ENCODE peak calls at places on chromosomes 3 and 15, in six cellular contexts. D, G, A, S, U and X are unnamed samples.

GRCh38 chr3:32743934-32744333 is 58.9 kb downstream of the CNOT10 start:
- DNase-seq in D (no peak), G (no peak), A (no peak), S (no peak), U (no peak), X (no peak)

GRCh38 chr3:42732196-42732828 is 29.7 kb upstream of the HHATL start:
- DNase-seq in D (peak; percentile 41), G (no peak), A (no peak), S (no peak), U (no peak), X (peak; percentile 90)

GRCh38 chr15:95327661-95328060 is 1002.8 kb upstream of the NR2F2 start:
- DNase-seq in D (no peak), G (no peak), A (no peak), S (no peak), U (no peak), X (no peak)

GRCh38 chr3:116032176-116032575 is 408.9 kb downstream of the GAP43 start:
- DNase-seq in D (no peak), G (no peak), A (no peak), S (no peak), U (no peak), X (no peak)

GRCh38 chr3:53049987-53050386 is 4.1 kb upstream of the SFMBT1 start:
- DNase-seq in D (no peak), G (no peak), A (no peak), S (no peak), U (no peak), X (no peak)

GRCh38 chr15:34047893-34048775 is 9.1 kb upstream of the AVEN start:
- DNase-seq in D (no peak), G (no peak), A (no peak), S (no peak), U (no peak), X (no peak)

GRCh38 chr3:119647843-119648575 is 12.4 kb downstream of the POPDC2 start:
- DNase-seq in D (no peak), G (no peak), A (no peak), S (no peak), U (no peak), X (no peak)

GRCh38 chr15:65954289-65954741 is 85.0 kb downstream of the RAB11A start:
- DNase-seq in D (peak; percentile 92), G (no peak), A (no peak), S (no peak), U (no peak), X (no peak)

GRCh38 chr15:92803536-92803851 is 96.6 kb upstream of the CHD2 start:
- DNase-seq in D (no peak), G (no peak), A (no peak), S (no peak), U (no peak), X (no peak)

GRCh38 chr15:90986790-90987507 is 7.4 kb downstream of the PRC1 start:
- DNase-seq in D (no peak), G (no peak), A (no peak), S (no peak), U (no peak), X (no peak)

GRCh38 chr3:55000546-55000945 is 72.7 kb upstream of the LRTM1 start:
- DNase-seq in D (no peak), G (no peak), A (no peak), S (peak; percentile 8), U (no peak), X (no peak)

GRCh38 chr3:70085613-70086012 is 86.1 kb downstream of the SAMMSON start:
- DNase-seq in D (no peak), G (no peak), A (no peak), S (no peak), U (no peak), X (no peak)

GRCh38 chr15:74283366-74283765 is 47.2 kb downstream of the CCDC33 start:
- DNase-seq in D (no peak), G (no peak), A (no peak), S (no peak), U (no peak), X (peak; percentile 8)

GRCh38 chr15:74783072-74783807 is 1.4 kb downstream of the CSK start:
- DNase-seq in D (peak; percentile 64), G (no peak), A (no peak), S (no peak), U (no peak), X (no peak)

GRCh38 chr3:11818033-11818432 is 28.7 kb downstream of the TAMM41 start:
- DNase-seq in D (no peak), G (no peak), A (no peak), S (no peak), U (no peak), X (no peak)

GRCh38 chr3:72746412-72747411 is 101.5 kb downstream of the SHQ1 start:
- DNase-seq in D (no peak), G (no peak), A (no peak), S (no peak), U (no peak), X (no peak)

GRCh38 chr3:108311797-108312196 is 15.4 kb downstream of the HHLA2 start:
- DNase-seq in D (no peak), G (no peak), A (no peak), S (no peak), U (no peak), X (no peak)

GRCh38 chr3:157660847-157661246 is 157.6 kb upstream of the VEPH1 start:
- DNase-seq in D (no peak), G (no peak), A (no peak), S (no peak), U (no peak), X (no peak)

GRCh38 chr3:50604628-50605588 is 6.7 kb downstream of the CISH start:
- DNase-seq in D (no peak), G (no peak), A (no peak), S (no peak), U (no peak), X (no peak)

DNA sequence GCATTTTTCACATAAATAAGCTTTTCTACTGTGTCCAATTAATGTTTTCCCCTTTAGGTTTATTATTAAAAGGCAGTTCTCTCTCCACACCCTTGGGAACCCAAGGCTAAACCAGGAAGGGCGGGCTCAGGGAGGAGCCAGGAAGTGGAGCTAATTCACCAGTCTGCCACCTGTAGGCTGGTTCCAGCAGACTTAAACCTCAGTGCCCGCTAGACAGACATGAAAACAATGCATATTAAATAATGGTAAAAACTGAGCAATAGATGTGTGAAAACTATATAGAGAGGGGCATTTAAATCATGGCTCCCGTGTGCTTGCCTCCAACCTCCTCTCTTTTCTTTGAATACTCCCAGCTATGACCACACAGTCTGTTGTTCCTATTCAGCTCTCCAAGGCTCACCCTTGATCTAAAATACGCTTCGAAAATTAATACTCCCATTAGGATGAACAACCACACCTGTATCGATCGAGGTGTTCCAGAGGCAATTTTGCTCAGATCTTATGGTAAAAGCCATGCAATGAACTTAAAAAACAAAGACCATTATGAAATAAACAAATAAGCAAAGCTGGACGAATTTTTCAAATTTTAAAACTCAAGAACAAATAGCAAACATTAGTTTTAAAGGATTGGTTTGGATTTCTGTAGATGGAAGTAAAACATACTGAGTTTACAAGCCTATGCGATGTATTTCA is 253.3 kb downstream of the TJP1 start:
- DNase-seq in D (peak; percentile 78), G (no peak), A (no peak), S (peak; percentile 88), U (no peak), X (no peak)
- H3K27ac ChIP-seq in D (no peak overlapping the region), G (no peak overlapping the region), A (no peak overlapping the region), S (no peak overlapping the region), U (no peak overlapping the region), X (no peak overlapping the region)

DNA sequence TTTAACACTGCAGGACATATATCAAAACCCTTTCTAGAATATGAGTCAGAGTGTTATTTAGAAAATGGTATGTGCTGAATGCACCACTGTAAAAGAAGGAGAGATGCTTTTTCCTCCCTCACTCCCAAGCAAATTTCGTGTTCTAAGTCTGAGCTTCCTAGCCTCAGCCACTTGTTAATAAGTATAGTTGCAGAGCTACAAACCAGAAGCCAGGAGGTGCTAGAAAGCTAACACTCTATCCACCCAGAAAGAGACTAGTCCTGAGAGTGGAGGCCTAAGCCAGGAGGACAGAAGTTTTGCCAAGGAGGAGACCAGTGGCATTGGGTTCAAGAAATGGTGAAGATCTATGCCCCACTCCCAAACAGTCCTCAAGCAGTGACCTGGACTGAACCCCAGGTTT is 40.5 kb upstream of the GYG1 start:
- DNase-seq in D (no peak), G (no peak), A (no peak), S (no peak), U (no peak), X (no peak)
- H3K27ac ChIP-seq in D (no peak overlapping the region), G (no peak overlapping the region), A (no peak overlapping the region), S (no peak overlapping the region), U (no peak overlapping the region), X (peak overlapping the region; percentile 69)

DNA sequence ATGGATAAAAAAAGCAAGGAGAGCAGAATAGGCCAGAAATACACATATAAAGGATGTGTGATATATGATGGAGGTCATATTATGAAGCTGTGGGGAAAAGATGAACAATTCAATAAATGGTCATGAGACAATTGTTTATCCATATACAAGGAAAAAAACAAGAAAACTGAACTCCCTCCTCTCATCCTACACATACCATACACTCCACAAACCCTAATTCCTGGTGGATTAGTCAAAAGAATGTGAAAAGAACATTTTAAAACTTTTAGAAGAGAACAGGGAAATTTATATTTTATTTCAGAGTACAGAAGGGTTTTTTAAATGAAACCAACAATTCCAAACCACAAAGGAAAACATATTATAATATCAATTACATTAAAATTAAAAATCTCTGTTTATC is 34.5 kb upstream of the NR2E3 start:
- DNase-seq in D (no peak), G (no peak), A (no peak), S (no peak), U (no peak), X (no peak)
- H3K27ac ChIP-seq in D (no peak overlapping the region), G (no peak overlapping the region), A (no peak overlapping the region), S (no peak overlapping the region), U (no peak overlapping the region), X (no peak overlapping the region)

GRCh38 chr3:71511037-71511436 is 72.5 kb downstream of the FOXP1 start:
- DNase-seq in D (peak; percentile 71), G (no peak), A (no peak), S (peak; percentile 28), U (no peak), X (no peak)
- H3K27ac ChIP-seq in D (peak overlapping the region; percentile 2), G (no peak overlapping the region), A (no peak overlapping the region), S (peak overlapping the region; percentile 76), U (no peak overlapping the region), X (no peak overlapping the region)

DNA sequence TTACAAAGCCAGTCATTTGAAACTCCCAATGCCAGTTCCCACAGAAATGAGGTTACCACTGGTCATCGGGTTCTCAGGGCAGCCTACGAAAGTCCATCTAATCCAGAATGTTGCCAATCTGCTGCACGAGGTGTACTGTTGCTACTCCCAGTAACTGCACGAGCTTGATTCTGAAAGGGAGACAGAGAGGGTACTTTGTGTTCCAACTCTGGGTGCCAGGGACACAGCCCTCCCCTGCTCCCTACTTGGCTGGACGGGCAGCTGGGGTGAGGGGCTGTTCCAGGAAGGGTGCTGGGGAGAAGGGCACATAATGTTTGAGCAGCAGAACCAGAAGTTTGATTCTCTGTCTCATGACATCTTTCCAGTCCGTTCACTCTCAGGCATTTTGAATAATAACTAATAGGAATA is 27.1 kb upstream of the OSBPL11 start:
- DNase-seq in D (no peak), G (peak; percentile 42), A (no peak), S (no peak), U (no peak), X (no peak)
- H3K27ac ChIP-seq in D (no peak overlapping the region), G (peak overlapping the region; percentile 61), A (no peak overlapping the region), S (no peak overlapping the region), U (no peak overlapping the region), X (peak overlapping the region; percentile 73)